ENCODE peak calls at places on chromosomes 6 and 20, in seven cellular contexts. One of them, this sample, is unnamed.

GRCh38 chr6:21342496-21342895 is 251.1 kb upstream of the SOX4 start:
- DNase-seq in dermis microvascular lymphatic vessel endothelial cell: no peak
- DNase-seq in fibroblast of the conjunctiva: no peak
- DNase-seq in activated CD4-positive, CD25-positive, alpha-beta regulatory T cell treated with anti-CD3 and anti-CD28 coated beads, Interleukin-2, amount 50 U/mL, for 16 hours: no peak
- DNase-seq in activated naive CD4-positive, alpha-beta T cell: no peak
- DNase-seq in bronchial epithelial cell: no peak
- DNase-seq in DMS79 treated with DMSO at 0.1 percent for 48 hours: peak
- DNase-seq in this sample: no peak

GRCh38 chr6:113414511-113414910 is 442.6 kb upstream of the MARCKS start:
- DNase-seq in fibroblast of the conjunctiva: peak
- DNase-seq in DMS79 treated with DMSO at 0.1 percent for 48 hours: no peak
- DNase-seq in bronchial epithelial cell: peak
- DNase-seq in activated naive CD4-positive, alpha-beta T cell: no peak
- DNase-seq in dermis microvascular lymphatic vessel endothelial cell: peak
- DNase-seq in activated CD4-positive, CD25-positive, alpha-beta regulatory T cell treated with anti-CD3 and anti-CD28 coated beads, Interleukin-2, amount 50 U/mL, for 16 hours: no peak
- DNase-seq in this sample: no peak

GRCh38 chr6:90233994-90234393 is 62.6 kb downstream of the BACH2 start:
- DNase-seq in activated CD4-positive, CD25-positive, alpha-beta regulatory T cell treated with anti-CD3 and anti-CD28 coated beads, Interleukin-2, amount 50 U/mL, for 16 hours: no peak
- DNase-seq in activated naive CD4-positive, alpha-beta T cell: no peak
- DNase-seq in fibroblast of the conjunctiva: no peak
- DNase-seq in DMS79 treated with DMSO at 0.1 percent for 48 hours: no peak
- DNase-seq in bronchial epithelial cell: no peak
- DNase-seq in dermis microvascular lymphatic vessel endothelial cell: no peak
- DNase-seq in this sample: no peak

GRCh38 chr20:7728373-7728772 is 211.9 kb downstream of the HAO1 start:
- DNase-seq in activated CD4-positive, CD25-positive, alpha-beta regulatory T cell treated with anti-CD3 and anti-CD28 coated beads, Interleukin-2, amount 50 U/mL, for 16 hours: no peak
- DNase-seq in activated naive CD4-positive, alpha-beta T cell: no peak
- DNase-seq in dermis microvascular lymphatic vessel endothelial cell: no peak
- DNase-seq in bronchial epithelial cell: peak
- DNase-seq in DMS79 treated with DMSO at 0.1 percent for 48 hours: no peak
- DNase-seq in fibroblast of the conjunctiva: no peak
- DNase-seq in this sample: no peak

GRCh38 chr20:45469336-45470261 is at the start of gene WFDC2:
- DNase-seq in activated naive CD4-positive, alpha-beta T cell: no peak
- DNase-seq in dermis microvascular lymphatic vessel endothelial cell: no peak
- DNase-seq in fibroblast of the conjunctiva: no peak
- DNase-seq in activated CD4-positive, CD25-positive, alpha-beta regulatory T cell treated with anti-CD3 and anti-CD28 coated beads, Interleukin-2, amount 50 U/mL, for 16 hours: no peak
- DNase-seq in bronchial epithelial cell: no peak
- DNase-seq in DMS79 treated with DMSO at 0.1 percent for 48 hours: peak
- DNase-seq in this sample: no peak

GRCh38 chr6:25046942-25047341 is 111.2 kb upstream of the RIPOR2 start:
- DNase-seq in DMS79 treated with DMSO at 0.1 percent for 48 hours: no peak
- DNase-seq in fibroblast of the conjunctiva: no peak
- DNase-seq in activated naive CD4-positive, alpha-beta T cell: no peak
- DNase-seq in bronchial epithelial cell: no peak
- DNase-seq in activated CD4-positive, CD25-positive, alpha-beta regulatory T cell treated with anti-CD3 and anti-CD28 coated beads, Interleukin-2, amount 50 U/mL, for 16 hours: no peak
- DNase-seq in dermis microvascular lymphatic vessel endothelial cell: no peak
- DNase-seq in this sample: no peak

GRCh38 chr6:137740967-137741761 is 125.9 kb upstream of the TNFAIP3 start:
- DNase-seq in bronchial epithelial cell: no peak
- DNase-seq in fibroblast of the conjunctiva: no peak
- DNase-seq in DMS79 treated with DMSO at 0.1 percent for 48 hours: no peak
- DNase-seq in activated CD4-positive, CD25-positive, alpha-beta regulatory T cell treated with anti-CD3 and anti-CD28 coated beads, Interleukin-2, amount 50 U/mL, for 16 hours: no peak
- DNase-seq in activated naive CD4-positive, alpha-beta T cell: no peak
- DNase-seq in dermis microvascular lymphatic vessel endothelial cell: no peak
- DNase-seq in this sample: no peak

GRCh38 chr6:43743682-43744381 is 26.2 kb upstream of the VEGFA start:
- DNase-seq in activated CD4-positive, CD25-positive, alpha-beta regulatory T cell treated with anti-CD3 and anti-CD28 coated beads, Interleukin-2, amount 50 U/mL, for 16 hours: no peak
- DNase-seq in dermis microvascular lymphatic vessel endothelial cell: no peak
- DNase-seq in activated naive CD4-positive, alpha-beta T cell: no peak
- DNase-seq in fibroblast of the conjunctiva: no peak
- DNase-seq in bronchial epithelial cell: no peak
- DNase-seq in DMS79 treated with DMSO at 0.1 percent for 48 hours: no peak
- DNase-seq in this sample: no peak

GRCh38 chr6:35503534-35503933 is 6.7 kb upstream of the TEAD3 start:
- DNase-seq in activated naive CD4-positive, alpha-beta T cell: no peak
- DNase-seq in bronchial epithelial cell: no peak
- DNase-seq in activated CD4-positive, CD25-positive, alpha-beta regulatory T cell treated with anti-CD3 and anti-CD28 coated beads, Interleukin-2, amount 50 U/mL, for 16 hours: no peak
- DNase-seq in dermis microvascular lymphatic vessel endothelial cell: no peak
- DNase-seq in fibroblast of the conjunctiva: no peak
- DNase-seq in DMS79 treated with DMSO at 0.1 percent for 48 hours: no peak
- DNase-seq in this sample: no peak

GRCh38 chr6:110524305-110524704 is 47.9 kb upstream of the SLC22A16 start:
- DNase-seq in bronchial epithelial cell: no peak
- DNase-seq in activated naive CD4-positive, alpha-beta T cell: no peak
- DNase-seq in activated CD4-positive, CD25-positive, alpha-beta regulatory T cell treated with anti-CD3 and anti-CD28 coated beads, Interleukin-2, amount 50 U/mL, for 16 hours: no peak
- DNase-seq in dermis microvascular lymphatic vessel endothelial cell: no peak
- DNase-seq in fibroblast of the conjunctiva: no peak
- DNase-seq in DMS79 treated with DMSO at 0.1 percent for 48 hours: peak
- DNase-seq in this sample: no peak

This sample was measured in esophagus squamous epithelium.